ENCODE peak calls at places on chromosome 11, in seven cellular contexts. K is K562, V is SK-N-SH, M is suprapubic skin, U is upper lobe of left lung, O is ovary, Y is transverse colon. X is an unnamed sample.

GRCh38 chr11:29119691-29120328 is 897.0 kb downstream of the KCNA4 start:
- DNase-seq in K (no peak), V (no peak), M (no peak), U (no peak), O (no peak), Y (no peak), X (no peak)

GRCh38 chr11:119896387-119897045 is 167.5 kb upstream of the NECTIN1 start:
- DNase-seq in K (no peak), V (no peak), M (no peak), U (no peak), O (no peak), Y (no peak), X (no peak)

GRCh38 chr11:1123970-1124369 is 33.8 kb upstream of the MUC5AC start:
- DNase-seq in K (no peak), V (no peak), M (no peak), U (no peak), O (no peak), Y (no peak), X (no peak)

GRCh38 chr11:22703561-22703960 is 37.1 kb downstream of the GAS2 start:
- DNase-seq in K (no peak), V (no peak), M (no peak), U (no peak), O (no peak), Y (no peak), X (no peak)

GRCh38 chr11:94218372-94218771 is 86.0 kb upstream of the IZUMO1R start:
- DNase-seq in K (no peak), V (no peak), M (no peak), U (no peak), O (no peak), Y (no peak), X (no peak)

GRCh38 chr11:59429924-59430516 is 3.8 kb upstream of the OR5A2 start:
- DNase-seq in K (peak), V (peak), M (no peak), U (no peak), O (no peak), Y (no peak), X (peak)

GRCh38 chr11:108857382-108857781 is 192.5 kb downstream of the DDX10 start:
- DNase-seq in K (no peak), V (no peak), M (no peak), U (no peak), O (peak), Y (no peak), X (no peak)

GRCh38 chr11:36363361-36364272 is 67.5 kb downstream of the PRR5L start:
- DNase-seq in K (no peak), V (no peak), M (no peak), U (no peak), O (no peak), Y (no peak), X (no peak)

GRCh38 chr11:76163289-76163880 is 42.9 kb downstream of the WNT11 start:
- DNase-seq in K (no peak), V (no peak), M (no peak), U (no peak), O (no peak), Y (no peak), X (no peak)

GRCh38 chr11:72735495-72736027 is 16.6 kb downstream of the ARAP1 start:
- DNase-seq in K (peak), V (peak), M (no peak), U (peak), O (no peak), Y (no peak), X (no peak)

GRCh38 chr11:70063555-70063954 is 14.6 kb upstream of the ANO1 start:
- DNase-seq in K (no peak), V (no peak), M (peak), U (no peak), O (no peak), Y (no peak), X (no peak)

GRCh38 chr11:126352934-126353801 is 2.3 kb upstream of the ST3GAL4 start:
- DNase-seq in K (peak), V (no peak), M (peak), U (no peak), O (no peak), Y (no peak), X (no peak)

GRCh38 chr11:60871378-60872061 is 4.2 kb downstream of the ZP1 start:
- DNase-seq in K (no peak), V (peak), M (peak), U (peak), O (no peak), Y (no peak), X (no peak)

GRCh38 chr11:121932646-121933185 is 183.3 kb downstream of the BLID start:
- DNase-seq in K (no peak), V (no peak), M (no peak), U (no peak), O (no peak), Y (no peak), X (no peak)

GRCh38 chr11:7651700-7652099 is 21.6 kb downstream of the CYB5R2 start:
- DNase-seq in K (no peak), V (no peak), M (no peak), U (no peak), O (no peak), Y (no peak), X (no peak)

GRCh38 chr11:121152764-121153163 is 51.7 kb downstream of the TECTA start:
- DNase-seq in K (no peak), V (no peak), M (no peak), U (no peak), O (no peak), Y (no peak), X (no peak)

GRCh38 chr11:64854534-64855502 is 10.4 kb upstream of the CDC42BPG start:
- DNase-seq in K (peak), V (no peak), M (peak), U (peak), O (peak), Y (peak), X (peak)
- TF ChIP-seq EP300 in K (peak), V (no peak), M (peak), U (no peak), O (peak), Y (peak), X (peak)

GRCh38 chr11:130622126-130622525 is 173.7 kb downstream of the ADAMTS15 start:
- DNase-seq in K (no peak), V (no peak), M (no peak), U (no peak), O (no peak), Y (no peak), X (no peak)
- TF ChIP-seq EP300 in K (no peak), V (no peak), M (no peak), U (no peak), O (no peak), Y (peak), X (no peak)

DNA sequence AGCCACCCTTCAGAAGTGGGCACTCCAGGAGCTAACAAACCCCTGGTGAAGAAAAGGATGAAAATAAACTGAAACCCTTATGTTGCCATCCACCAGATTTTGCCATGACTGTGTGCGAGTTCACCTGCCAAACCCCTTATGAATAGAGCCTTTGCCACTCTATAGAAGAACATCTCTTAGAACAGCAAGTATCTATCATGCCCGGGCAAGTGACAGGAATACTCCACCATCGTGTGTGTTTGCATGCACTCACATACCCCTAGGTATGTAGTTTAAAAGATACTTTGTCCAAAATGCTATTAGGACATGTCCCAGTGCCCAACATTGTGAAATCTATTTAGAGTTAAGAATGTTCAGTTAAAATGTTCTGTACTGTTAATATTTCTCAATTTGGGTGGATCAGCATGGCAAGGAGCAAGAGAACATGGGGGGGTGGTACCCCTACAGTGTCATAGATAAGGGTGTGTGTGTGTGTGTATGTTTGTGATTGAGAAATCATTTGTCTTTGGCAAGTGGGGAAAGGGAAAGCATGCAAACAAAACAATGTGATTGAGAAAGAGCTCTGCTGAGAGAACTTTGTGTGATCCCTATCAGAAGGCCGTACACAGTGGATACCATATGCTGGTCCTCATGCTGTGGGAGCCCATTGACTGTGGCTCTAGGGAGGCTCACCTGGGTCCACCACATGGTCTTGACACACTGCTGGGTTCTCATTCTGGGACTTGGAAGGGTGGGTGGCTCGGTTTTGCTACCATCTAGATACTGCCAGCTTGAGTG is 94.9 kb downstream of the ZBTB16 start:
- DNase-seq in K (no peak), V (no peak), M (no peak), U (peak), O (no peak), Y (no peak), X (peak)
- TF ChIP-seq EP300 in K (no peak), V (no peak), M (peak), U (peak), O (peak), Y (peak), X (peak)

GRCh38 chr11:13277719-13278619 is at the start of gene BMAL1:
- DNase-seq in K (no peak), V (peak), M (peak), U (peak), O (peak), Y (peak), X (peak)
- TF ChIP-seq EP300 in K (no peak), V (no peak), M (no peak), U (no peak), O (no peak), Y (no peak), X (peak)

GRCh38 chr11:6452219-6452618 is 11.4 kb upstream of the HPX start:
- DNase-seq in K (no peak), V (no peak), M (no peak), U (no peak), O (no peak), Y (no peak), X (no peak)
- TF ChIP-seq EP300 in K (no peak), V (no peak), M (no peak), U (no peak), O (no peak), Y (no peak), X (no peak)

GRCh38 chr11:68214173-68215086 is 1.3 kb upstream of the KMT5B start:
- DNase-seq in K (no peak), V (peak), M (peak), U (peak), O (peak), Y (peak), X (no peak)

GRCh38 chr11:68213135-68213515 is at the start of gene KMT5B:
- DNase-seq in K (no peak), V (peak), M (no peak), U (no peak), O (peak), Y (peak), X (no peak)

GRCh38 chr11:68212421-68213134 is 518 bp downstream of the KMT5B start:
- DNase-seq in K (peak), V (peak), M (peak), U (peak), O (peak), Y (peak), X (peak)

GRCh38 chr11:68215087-68215445 is 2.0 kb upstream of the KMT5B start:
- DNase-seq in K (peak), V (peak), M (peak), U (no peak), O (peak), Y (no peak), X (no peak)

GRCh38 chr11:68213555-68214172 is 568 bp upstream of the KMT5B start:
- DNase-seq in K (peak), V (peak), M (peak), U (peak), O (peak), Y (peak), X (peak)
- TF ChIP-seq EP300 in K (no peak), V (no peak), M (no peak), U (no peak), O (no peak), Y (no peak), X (peak)

GRCh38 chr11:27025312-27025955 is 15.2 kb upstream of the BBOX1 start:
- DNase-seq in K (no peak), V (no peak), M (no peak), U (no peak), O (no peak), Y (no peak), X (no peak)

GRCh38 chr11:27025957-27026356 is 14.7 kb upstream of the BBOX1 start:
- DNase-seq in K (no peak), V (no peak), M (no peak), U (no peak), O (no peak), Y (no peak), X (no peak)

GRCh38 chr11:27020736-27021135 is 19.9 kb upstream of the BBOX1 start:
- DNase-seq in K (no peak), V (no peak), M (no peak), U (no peak), O (no peak), Y (no peak), X (no peak)

GRCh38 chr11:27024865-27025264 is 15.8 kb upstream of the BBOX1 start:
- DNase-seq in K (no peak), V (no peak), M (no peak), U (no peak), O (no peak), Y (no peak), X (no peak)

DNA sequence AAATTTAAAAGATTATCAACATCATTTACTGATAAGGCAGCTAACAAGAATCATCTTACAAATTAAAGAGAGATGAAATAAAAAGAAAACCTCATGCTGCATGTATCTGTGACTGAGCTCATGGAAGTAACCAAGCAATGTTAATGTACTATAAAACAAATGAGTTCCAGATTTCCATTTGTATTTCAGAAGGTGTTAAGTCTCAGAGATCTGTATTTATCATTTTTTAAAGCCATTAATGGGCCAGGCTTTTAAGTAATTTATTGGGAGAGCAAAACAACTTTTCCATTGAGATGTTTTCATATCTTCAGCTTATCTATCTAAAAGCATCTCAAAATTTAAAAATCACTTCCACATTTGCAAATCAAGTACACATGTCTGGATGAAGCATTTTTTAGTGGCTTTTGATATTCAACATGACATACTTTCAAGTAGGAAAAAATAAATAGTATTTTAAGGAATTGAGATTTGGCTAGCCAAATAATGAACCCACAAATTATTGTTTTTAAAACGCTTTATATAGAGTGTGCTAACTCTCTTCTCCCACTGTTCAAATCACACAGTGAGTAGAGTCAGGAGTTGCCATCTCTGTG is 17.9 kb upstream of the BBOX1 start:
- DNase-seq in K (no peak), V (peak), M (no peak), U (no peak), O (no peak), Y (no peak), X (no peak)
- TF ChIP-seq EP300 in K (no peak), V (peak), M (no peak), U (no peak), O (no peak), Y (no peak), X (no peak)

DNA sequence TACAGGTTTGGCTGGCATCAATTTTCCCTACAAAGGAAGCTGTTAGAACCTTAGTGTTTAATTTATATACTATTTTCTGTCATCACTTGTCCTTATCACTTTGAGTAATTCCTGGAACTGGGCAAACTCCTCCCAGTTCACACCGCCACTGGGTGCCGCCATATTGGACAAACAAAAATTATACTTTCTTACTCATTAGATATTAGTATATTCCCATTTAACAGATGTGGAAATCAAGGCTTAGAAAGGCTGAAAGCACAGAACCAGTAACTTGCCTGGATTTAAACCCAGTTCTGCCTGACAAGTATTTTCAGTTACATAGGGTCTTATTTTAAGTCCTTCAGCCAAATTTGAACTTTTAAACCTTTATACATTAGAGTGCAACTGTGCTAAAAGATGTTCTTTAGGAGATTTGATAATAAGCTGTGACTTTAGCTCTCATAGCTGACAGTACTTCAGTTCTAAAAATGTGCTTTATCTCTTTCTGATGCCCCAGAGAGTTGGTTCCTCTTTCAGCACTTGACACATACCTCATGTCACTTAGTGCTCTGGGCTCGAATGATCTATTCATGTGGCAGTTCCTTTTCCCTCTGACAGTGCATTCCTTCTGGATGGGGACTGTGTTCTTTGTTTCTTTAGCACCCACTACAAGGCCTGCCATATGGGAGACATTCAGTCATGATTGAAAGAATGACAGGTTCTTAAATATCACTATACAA is 25.4 kb downstream of the COA4 start:
- DNase-seq in K (no peak), V (no peak), M (no peak), U (no peak), O (no peak), Y (no peak), X (no peak)
- TF ChIP-seq EP300 in K (peak), V (no peak), M (no peak), U (no peak), O (no peak), Y (no peak), X (no peak)

GRCh38 chr11:35166369-35167360 is 27.7 kb downstream of the CD44 start:
- DNase-seq in K (no peak), V (no peak), M (no peak), U (no peak), O (no peak), Y (no peak), X (no peak)

GRCh38 chr11:35163209-35163608 is 24.2 kb downstream of the CD44 start:
- DNase-seq in K (no peak), V (no peak), M (no peak), U (no peak), O (no peak), Y (no peak), X (no peak)

GRCh38 chr11:35163707-35164496 is 24.9 kb downstream of the CD44 start:
- DNase-seq in K (no peak), V (no peak), M (no peak), U (no peak), O (no peak), Y (no peak), X (no peak)

GRCh38 chr11:35167451-35167954 is 28.5 kb downstream of the CD44 start:
- DNase-seq in K (no peak), V (no peak), M (no peak), U (no peak), O (no peak), Y (no peak), X (no peak)

GRCh38 chr11:35165416-35166368 is 26.7 kb downstream of the CD44 start:
- DNase-seq in K (no peak), V (no peak), M (no peak), U (peak), O (no peak), Y (peak), X (peak)
- TF ChIP-seq EP300 in K (no peak), V (no peak), M (no peak), U (no peak), O (no peak), Y (no peak), X (no peak)

DNA sequence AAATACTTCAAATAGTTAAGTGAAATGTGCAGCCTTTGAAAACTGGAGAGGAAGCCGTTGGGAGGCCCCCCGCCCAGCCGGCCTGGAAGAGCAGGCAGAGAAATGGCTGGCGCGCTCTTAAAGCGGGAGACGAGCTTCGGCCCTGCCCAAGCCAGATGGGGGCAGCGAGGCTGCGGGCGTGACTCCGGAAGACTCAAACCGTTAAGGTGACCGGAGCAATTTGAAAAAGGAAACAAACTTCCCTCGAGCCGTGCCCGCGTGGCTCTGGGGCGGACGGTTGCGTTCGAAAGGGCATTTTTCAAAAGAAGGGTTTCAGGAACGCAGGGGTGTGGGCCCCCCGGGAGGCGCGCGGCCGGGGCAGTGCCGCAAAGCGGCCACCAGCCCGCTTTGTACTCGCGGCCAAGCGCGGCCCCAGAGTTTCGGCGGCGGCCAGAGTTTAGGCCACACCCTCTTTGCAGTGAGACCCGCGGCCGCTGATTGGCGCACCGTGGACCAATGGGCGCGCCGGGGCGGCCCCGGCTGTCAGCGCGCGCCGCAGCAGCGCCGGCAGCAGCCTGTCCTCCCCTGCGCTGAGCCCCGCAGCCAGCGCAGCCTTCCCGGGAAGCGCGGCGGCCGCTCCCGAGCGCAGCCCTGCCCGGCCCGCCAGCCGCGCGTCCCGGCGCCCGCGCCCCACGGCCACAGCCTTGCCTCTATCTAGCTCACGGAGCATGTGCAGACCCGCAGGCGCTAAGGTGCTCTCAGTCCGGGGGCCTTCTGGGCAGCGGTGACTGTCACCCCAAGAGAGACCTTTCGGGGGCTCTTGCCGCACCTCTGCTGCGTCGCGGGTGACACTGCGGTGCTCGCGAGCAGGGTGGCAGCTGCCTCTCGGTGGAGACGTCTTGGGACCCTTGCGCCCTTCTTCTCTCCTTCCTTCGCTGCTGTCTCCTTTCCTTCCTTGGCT is at the start of gene NAV2:
- DNase-seq in K (peak), V (peak), M (peak), U (peak), O (peak), Y (peak), X (peak)
- TF ChIP-seq EP300 in K (no peak), V (no peak), M (no peak), U (no peak), O (no peak), Y (no peak), X (peak)

X was measured in tibial nerve.